ENCODE peak calls at places on chromosomes 13 and 19, in nine cellular contexts. Z is nephron progenitor cell; K is omental fat pad; U is CD4-positive, alpha-beta T cell; W is HL-60; B is right lobe of liver; Y is heart right ventricle; N is astrocyte of the spinal cord; I is glutamatergic neuron. E is an unnamed sample.

GRCh38 chr13:30673669-30674521 is 56.2 kb downstream of the USPL1 start:
- DNase-seq in B (peak), W (peak), Z (peak), Y (peak), N (peak), I (peak), K (peak), U (peak), E (peak)

GRCh38 chr13:51348069-51348967 is 8.8 kb downstream of the SERPINE3 start:
- DNase-seq in N (no peak), U (no peak), W (no peak), B (no peak), K (no peak), Y (no peak), I (no peak), Z (no peak), E (no peak)

GRCh38 chr13:106186366-106187030 is 349.0 kb downstream of the EFNB2 start:
- DNase-seq in K (no peak), W (no peak), Z (no peak), Y (no peak), B (no peak), I (no peak), N (peak), U (no peak), E (no peak)

GRCh38 chr19:42140125-42140754 is 8.0 kb upstream of the POU2F2 start:
- DNase-seq in U (no peak), I (no peak), N (peak), K (no peak), B (no peak), Z (peak), Y (peak), W (peak), E (peak)

GRCh38 chr19:33554821-33555220 is 33.2 kb upstream of the PEPD start:
- DNase-seq in B (no peak), U (no peak), N (no peak), Z (no peak), Y (no peak), W (no peak), I (no peak), K (no peak), E (no peak)

GRCh38 chr13:83730674-83731073 is 151.6 kb downstream of the SLITRK1 start:
- DNase-seq in U (no peak), B (no peak), K (no peak), I (no peak), Z (no peak), W (no peak), Y (no peak), N (no peak), E (no peak)

GRCh38 chr13:109844396-109844795 is 58.0 kb upstream of the IRS2 start:
- DNase-seq in N (peak), Y (no peak), B (no peak), K (no peak), W (no peak), Z (no peak), I (no peak), U (no peak), E (no peak)

GRCh38 chr13:38669234-38669964 is 17.5 kb upstream of the FREM2 start:
- DNase-seq in Y (no peak), Z (no peak), N (no peak), I (no peak), U (no peak), K (no peak), B (no peak), W (no peak), E (no peak)

GRCh38 chr19:6061420-6062130 is 48.7 kb downstream of the RFX2 start:
- DNase-seq in Y (no peak), I (no peak), Z (no peak), W (no peak), B (peak), N (no peak), K (peak), U (no peak), E (no peak)

GRCh38 chr13:74372511-74372910 is 238.3 kb upstream of the KLF12 start:
- DNase-seq in K (no peak), W (no peak), Z (no peak), U (no peak), N (peak), Y (no peak), B (no peak), I (no peak), E (no peak)

GRCh38 chr13:20188649-20189553 is 3.8 kb downstream of the GJB2 start:
- DNase-seq in B (no peak), N (no peak), Y (no peak), W (peak), K (no peak), Z (no peak), U (no peak), I (peak), E (no peak)

GRCh38 chr13:55560331-55560730 is 1580.4 kb upstream of the PRR20A start:
- DNase-seq in W (no peak), I (no peak), K (no peak), Z (no peak), B (no peak), N (no peak), U (no peak), Y (no peak), E (no peak)

GRCh38 chr19:46346821-46347571 is at the start of gene PPP5C:
- DNase-seq in K (peak), U (peak), Z (peak), I (peak), B (peak), W (peak), Y (peak), N (peak), E (peak)

GRCh38 chr13:29758591-29759114 is 91.8 kb downstream of the UBL3 start:
- DNase-seq in K (no peak), U (peak), Y (no peak), W (peak), I (no peak), N (no peak), B (no peak), Z (no peak), E (no peak)

GRCh38 chr19:5338661-5339469 is 1.7 kb downstream of the PTPRS start:
- DNase-seq in K (no peak), B (no peak), I (peak), Y (no peak), N (no peak), U (no peak), Z (peak), W (no peak), E (no peak)

GRCh38 chr13:23436680-23437079 is 3.2 kb upstream of the SACS start:
- DNase-seq in B (no peak), U (no peak), I (no peak), Y (no peak), K (no peak), W (no peak), Z (no peak), N (no peak), E (no peak)

GRCh38 chr19:8306235-8307054 is 1.7 kb downstream of the CD320 start:
- DNase-seq in Y (no peak), Z (no peak), B (peak), W (no peak), N (no peak), K (no peak), U (no peak), I (no peak), E (peak)

GRCh38 chr13:33556828-33557227 is 261.1 kb upstream of the RFC3 start:
- DNase-seq in K (no peak), Z (no peak), B (no peak), N (no peak), Y (no peak), W (no peak), U (no peak), I (no peak), E (no peak)

GRCh38 chr19:1132625-1133383 is 29.0 kb downstream of the GPX4 start:
- DNase-seq in Z (no peak), K (no peak), W (no peak), N (no peak), U (no peak), B (no peak), Y (no peak), I (no peak), E (no peak)

GRCh38 chr19:47357788-47358680 is 8.9 kb downstream of the DHX34 start:
- DNase-seq in N (no peak), I (no peak), Y (no peak), Z (no peak), B (no peak), U (no peak), K (no peak), W (no peak), E (no peak)
- TF ChIP-seq CTCF in N (peak), I (peak), Y (no peak), Z (no peak), B (no peak), U (no peak), K (no peak), W (no peak), E (peak)

GRCh38 chr13:113220877-113221276 is 11.5 kb downstream of the CUL4A start:
- DNase-seq in Y (peak), N (no peak), I (no peak), K (no peak), Z (no peak), B (no peak), W (no peak), U (peak), E (no peak)
- TF ChIP-seq CTCF in Y (peak), N (peak), I (no peak), K (no peak), Z (no peak), B (peak), W (no peak), U (peak), E (no peak)

GRCh38 chr13:47126432-47126831 is 229.6 kb upstream of the HTR2A start:
- DNase-seq in U (no peak), I (no peak), W (no peak), N (no peak), Z (no peak), K (no peak), Y (no peak), B (peak), E (no peak)
- TF ChIP-seq CTCF in U (no peak), I (no peak), W (no peak), N (peak), Z (no peak), K (no peak), Y (no peak), B (peak), E (no peak)

GRCh38 chr19:43648633-43649032 is 9.0 kb upstream of the CADM4 start:
- DNase-seq in U (no peak), N (no peak), I (no peak), W (no peak), B (no peak), K (no peak), Z (no peak), Y (no peak), E (no peak)

GRCh38 chr19:43651758-43652545 is 12.3 kb upstream of the CADM4 start:
- DNase-seq in Y (peak), U (peak), W (no peak), Z (peak), B (no peak), N (peak), K (no peak), I (peak), E (peak)

GRCh38 chr19:43656436-43656835 is 13.5 kb downstream of the PLAUR start:
- DNase-seq in W (no peak), Y (no peak), I (no peak), B (no peak), N (no peak), Z (no peak), U (no peak), K (no peak), E (no peak)

GRCh38 chr19:43649514-43649913 is 9.9 kb upstream of the CADM4 start:
- DNase-seq in Z (no peak), U (no peak), K (no peak), W (no peak), I (no peak), Y (no peak), N (no peak), B (no peak), E (no peak)

DNA sequence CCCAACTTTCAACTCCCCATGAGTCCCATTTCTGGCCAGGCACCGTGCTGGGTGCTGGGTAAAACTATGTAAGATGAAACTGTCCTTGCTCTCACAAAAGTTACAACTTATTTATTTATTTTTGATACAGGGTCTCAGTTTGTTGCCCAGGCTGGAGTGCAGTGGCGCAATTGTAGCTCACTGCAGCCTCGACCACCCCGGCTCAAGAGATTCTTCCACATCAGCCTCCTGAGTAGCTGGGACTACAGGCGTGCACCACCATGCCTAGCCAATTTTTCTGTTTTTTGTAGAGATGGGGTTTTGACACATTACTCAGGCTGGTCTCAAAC is 12.9 kb upstream of the CADM4 start:
- DNase-seq in I (no peak), B (no peak), U (no peak), N (no peak), W (no peak), K (no peak), Y (no peak), Z (no peak), E (no peak)
- TF ChIP-seq CTCF in I (peak), B (no peak), U (no peak), N (no peak), W (no peak), K (no peak), Y (no peak), Z (no peak), E (no peak)

E was measured in progenitor cell of endocrine pancreas.